ENCODE peak calls at places on chromosomes 1 and 21, in nine cellular contexts. R, Q, E, Y, F, V, D, H and A are unnamed samples.

GRCh38 chr1:229273507-229274232 is 2.8 kb downstream of the RAB4A start:
- DNase-seq in R (no peak), Q (peak; percentile 43), E (peak; percentile 52), Y (no peak), F (no peak), V (peak; percentile 12), D (no peak), H (peak; percentile 49), A (peak; percentile 49)

GRCh38 chr1:186183970-186184628 is 191.0 kb downstream of the TPR start:
- DNase-seq in R (no peak), Q (no peak), E (no peak), Y (no peak), F (no peak), V (peak; percentile 77), D (no peak), H (no peak), A (peak; percentile 53)

GRCh38 chr1:18452550-18452949 is 28.2 kb upstream of the KLHDC7A start:
- DNase-seq in R (no peak), Q (no peak), E (peak; percentile 39), Y (no peak), F (peak; percentile 65), V (peak; percentile 10), D (peak; percentile 65), H (peak; percentile 26), A (no peak)

GRCh38 chr1:65263286-65263685 is 46.1 kb upstream of the DNAJC6 start:
- DNase-seq in R (no peak), Q (no peak), E (no peak), Y (no peak), F (no peak), V (no peak), D (no peak), H (no peak), A (no peak)

GRCh38 chr1:24318988-24319863 is at the start of gene GRHL3:
- DNase-seq in R (no peak), Q (peak; percentile 44), E (peak; percentile 81), Y (no peak), F (peak; percentile 94), V (no peak), D (no peak), H (peak; percentile 79), A (no peak)

GRCh38 chr21:15324542-15324941 is 259.7 kb upstream of the NRIP1 start:
- DNase-seq in R (no peak), Q (no peak), E (no peak), Y (no peak), F (no peak), V (no peak), D (no peak), H (no peak), A (no peak)

GRCh38 chr1:233912909-233913308 is 8.4 kb downstream of the SLC35F3 start:
- DNase-seq in R (no peak), Q (no peak), E (no peak), Y (no peak), F (no peak), V (no peak), D (peak; percentile 4), H (no peak), A (no peak)

GRCh38 chr21:23543334-23543733 is 2063.9 kb downstream of the MRPL39 start:
- DNase-seq in R (no peak), Q (no peak), E (no peak), Y (no peak), F (no peak), V (no peak), D (no peak), H (no peak), A (no peak)

GRCh38 chr1:151905070-151905442 is 4.3 kb downstream of the THEM4 start:
- DNase-seq in R (no peak), Q (no peak), E (no peak), Y (no peak), F (no peak), V (peak; percentile 41), D (no peak), H (no peak), A (no peak)

GRCh38 chr1:58005212-58005611 is 541.3 kb downstream of the OMA1 start:
- DNase-seq in R (no peak), Q (no peak), E (no peak), Y (no peak), F (peak; percentile 49), V (no peak), D (no peak), H (no peak), A (no peak)

GRCh38 chr1:25174363-25174729 is 58.0 kb downstream of the SYF2 start:
- DNase-seq in R (no peak), Q (no peak), E (no peak), Y (no peak), F (no peak), V (no peak), D (no peak), H (no peak), A (no peak)

GRCh38 chr1:66927528-66927927 is 2.7 kb downstream of the MIER1 start:
- DNase-seq in R (no peak), Q (no peak), E (no peak), Y (no peak), F (no peak), V (no peak), D (no peak), H (no peak), A (no peak)
- H3K4me3 ChIP-seq in R (no peak overlapping the region), Q (no peak overlapping the region), E (no peak overlapping the region), Y (no peak overlapping the region), F (peak overlapping the region; percentile 87), V (no peak overlapping the region), D (no peak overlapping the region), H (no peak overlapping the region), A (no peak overlapping the region)

GRCh38 chr21:41712730-41713129 is 54.1 kb downstream of the RIPK4 start:
- DNase-seq in R (no peak), Q (no peak), E (no peak), Y (no peak), F (no peak), V (no peak), D (no peak), H (no peak), A (no peak)
- H3K4me3 ChIP-seq in R (no peak overlapping the region), Q (no peak overlapping the region), E (no peak overlapping the region), Y (no peak overlapping the region), F (peak overlapping the region; percentile 76), V (no peak overlapping the region), D (no peak overlapping the region), H (no peak overlapping the region), A (no peak overlapping the region)

GRCh38 chr1:38538834-38539233 is 320.7 kb downstream of the RRAGC start:
- DNase-seq in R (no peak), Q (no peak), E (no peak), Y (no peak), F (no peak), V (no peak), D (no peak), H (no peak), A (no peak)

GRCh38 chr1:38536089-38536488 is 323.5 kb downstream of the RRAGC start:
- DNase-seq in R (no peak), Q (no peak), E (no peak), Y (no peak), F (no peak), V (no peak), D (no peak), H (no peak), A (no peak)

GRCh38 chr1:38546630-38547029 is 312.9 kb downstream of the RRAGC start:
- DNase-seq in R (no peak), Q (no peak), E (no peak), Y (no peak), F (no peak), V (no peak), D (no peak), H (no peak), A (no peak)

GRCh38 chr1:38539931-38540330 is 319.6 kb downstream of the RRAGC start:
- DNase-seq in R (no peak), Q (no peak), E (no peak), Y (no peak), F (no peak), V (no peak), D (no peak), H (no peak), A (no peak)

DNA sequence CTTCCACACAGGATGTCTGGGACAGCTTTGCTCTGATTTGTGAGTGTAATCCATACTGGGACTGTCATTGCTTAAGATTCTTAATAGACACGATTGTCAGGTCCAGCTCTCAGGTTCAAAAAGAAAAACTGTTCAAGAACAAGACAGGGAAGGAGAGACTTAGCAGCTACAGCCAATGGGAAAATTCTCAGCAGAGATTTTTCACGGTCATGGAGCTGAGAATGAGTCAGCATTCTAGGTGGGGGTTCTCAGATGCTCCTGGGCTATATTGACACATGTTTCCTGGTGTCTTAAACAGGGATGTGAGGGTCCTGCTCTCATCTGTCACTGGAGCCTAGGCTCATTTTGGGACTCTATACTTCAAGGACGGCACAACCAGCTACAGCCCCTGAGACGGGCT is 318.3 kb downstream of the RRAGC start:
- DNase-seq in R (no peak), Q (no peak), E (no peak), Y (no peak), F (no peak), V (no peak), D (no peak), H (no peak), A (no peak)
- H3K4me3 ChIP-seq in R (no peak overlapping the region), Q (no peak overlapping the region), E (no peak overlapping the region), Y (no peak overlapping the region), F (no peak overlapping the region), V (no peak overlapping the region), D (no peak overlapping the region), H (no peak overlapping the region), A (no peak overlapping the region)

GRCh38 chr21:45011911-45012660 is 62.3 kb upstream of the ADARB1 start:
- DNase-seq in R (peak; percentile 79), Q (no peak), E (peak; percentile 97), Y (peak; percentile 64), F (peak; percentile 96), V (peak; percentile 83), D (no peak), H (no peak), A (peak; percentile 87)
- H3K4me3 ChIP-seq in R (no peak overlapping the region), Q (no peak overlapping the region), E (peak overlapping the region; percentile 4), Y (no peak overlapping the region), F (no peak overlapping the region), V (no peak overlapping the region), D (no peak overlapping the region), H (no peak overlapping the region), A (no peak overlapping the region)